ENCODE peak calls at places on chromosomes 6 and 20, in seven cellular contexts. C, J, Z, H, A, L and N are unnamed samples.

GRCh38 chr6:52820198-52820597 is 16.6 kb upstream of the GSTA1 start:
- DNase-seq in C (no peak), J (no peak), Z (no peak), H (peak), A (no peak), L (peak), N (no peak)

GRCh38 chr6:157150076-157150475 is 173.2 kb downstream of the TMEM242 start:
- DNase-seq in C (no peak), J (no peak), Z (no peak), H (peak), A (peak), L (no peak), N (peak)

GRCh38 chr6:118476554-118476953 is 71.5 kb upstream of the PLN start:
- DNase-seq in C (no peak), J (no peak), Z (no peak), H (no peak), A (no peak), L (no peak), N (no peak)

GRCh38 chr20:59645316-59645715 is 41.0 kb downstream of the PHACTR3 start:
- DNase-seq in C (no peak), J (no peak), Z (no peak), H (no peak), A (no peak), L (no peak), N (no peak)

GRCh38 chr20:63698739-63699465 is 2.5 kb downstream of the TNFRSF6B start:
- DNase-seq in C (no peak), J (no peak), Z (no peak), H (peak), A (peak), L (peak), N (peak)

GRCh38 chr20:60050193-60050960 is 92.2 kb downstream of the CDH26 start:
- DNase-seq in C (no peak), J (peak), Z (no peak), H (no peak), A (no peak), L (no peak), N (no peak)

GRCh38 chr20:52410746-52411317 is 219.3 kb upstream of the ZFP64 start:
- DNase-seq in C (no peak), J (no peak), Z (no peak), H (no peak), A (no peak), L (no peak), N (no peak)

GRCh38 chr6:2971420-2972218 is at the start of gene SERPINB6:
- DNase-seq in C (peak), J (no peak), Z (peak), H (peak), A (no peak), L (peak), N (no peak)

GRCh38 chr20:50250748-50251382 is 60.2 kb downstream of the CEBPB start:
- DNase-seq in C (no peak), J (no peak), Z (no peak), H (no peak), A (no peak), L (no peak), N (no peak)

GRCh38 chr20:19661717-19662637 is 96.1 kb upstream of the RIN2 start:
- DNase-seq in C (peak), J (peak), Z (peak), H (peak), A (peak), L (peak), N (peak)

GRCh38 chr6:26550250-26550993 is 12.3 kb downstream of the HMGN4 start:
- DNase-seq in C (no peak), J (peak), Z (peak), H (peak), A (no peak), L (peak), N (no peak)

GRCh38 chr6:32200711-32201475 is 8.4 kb upstream of the GPSM3 start:
- DNase-seq in C (no peak), J (no peak), Z (no peak), H (no peak), A (no peak), L (no peak), N (no peak)

GRCh38 chr6:158686791-158687381 is 37.0 kb downstream of the SYTL3 start:
- DNase-seq in C (no peak), J (no peak), Z (peak), H (no peak), A (no peak), L (no peak), N (no peak)

GRCh38 chr6:16600026-16600425 is 161.2 kb downstream of the ATXN1 start:
- DNase-seq in C (no peak), J (no peak), Z (no peak), H (no peak), A (no peak), L (no peak), N (no peak)

GRCh38 chr6:121526282-121526681 is 90.8 kb downstream of the GJA1 start:
- DNase-seq in C (no peak), J (no peak), Z (no peak), H (no peak), A (no peak), L (no peak), N (no peak)

GRCh38 chr6:35185971-35186370 is 27.8 kb upstream of the SCUBE3 start:
- DNase-seq in C (no peak), J (no peak), Z (no peak), H (no peak), A (no peak), L (no peak), N (no peak)

GRCh38 chr6:118280210-118280609 is 267.9 kb upstream of the PLN start:
- DNase-seq in C (no peak), J (no peak), Z (no peak), H (no peak), A (no peak), L (peak), N (peak)

GRCh38 chr6:68634503-68635411 is at the start of gene ADGRB3:
- DNase-seq in C (no peak), J (no peak), Z (peak), H (peak), A (no peak), L (peak), N (peak)

GRCh38 chr6:36616888-36617521 is 22.8 kb downstream of the SRSF3 start:
- DNase-seq in C (no peak), J (no peak), Z (no peak), H (peak), A (no peak), L (peak), N (peak)

GRCh38 chr20:49381558-49382493 is 100.6 kb downstream of the KCNB1 start:
- DNase-seq in C (no peak), J (no peak), Z (peak), H (peak), A (no peak), L (peak), N (peak)

GRCh38 chr6:152295346-152295745 is 341.8 kb downstream of the SYNE1 start:
- DNase-seq in C (no peak), J (no peak), Z (no peak), H (peak), A (peak), L (peak), N (peak)

GRCh38 chr6:4670824-4671409 is 105.3 kb upstream of the CDYL start:
- DNase-seq in C (no peak), J (no peak), Z (no peak), H (no peak), A (no peak), L (no peak), N (no peak)

GRCh38 chr6:67615796-67616195 is 1019.3 kb upstream of the ADGRB3 start:
- DNase-seq in C (no peak), J (no peak), Z (no peak), H (peak), A (no peak), L (peak), N (no peak)

GRCh38 chr20:2874456-2874855 is 1.2 kb downstream of the PTPRA start:
- DNase-seq in C (no peak), J (no peak), Z (no peak), H (peak), A (no peak), L (peak), N (no peak)

GRCh38 chr6:89378628-89379027 is 26.1 kb upstream of the UBE2J1 start:
- DNase-seq in C (no peak), J (no peak), Z (no peak), H (no peak), A (no peak), L (no peak), N (no peak)

GRCh38 chr6:52352239-52353008 is 9.5 kb upstream of the PAQR8 start:
- DNase-seq in C (no peak), J (no peak), Z (no peak), H (peak), A (peak), L (peak), N (peak)

GRCh38 chr6:351867-352289 is 39.7 kb upstream of the IRF4 start:
- DNase-seq in C (no peak), J (no peak), Z (no peak), H (no peak), A (no peak), L (no peak), N (no peak)

GRCh38 chr20:25668446-25668845 is 28.2 kb downstream of the ZNF337 start:
- DNase-seq in C (no peak), J (no peak), Z (no peak), H (no peak), A (no peak), L (no peak), N (no peak)

GRCh38 chr20:25675161-25675560 is 21.5 kb downstream of the ZNF337 start:
- DNase-seq in C (no peak), J (no peak), Z (no peak), H (no peak), A (no peak), L (peak), N (no peak)

GRCh38 chr20:25672659-25673058 is 24.0 kb downstream of the ZNF337 start:
- DNase-seq in C (no peak), J (no peak), Z (no peak), H (no peak), A (no peak), L (no peak), N (no peak)

DNA sequence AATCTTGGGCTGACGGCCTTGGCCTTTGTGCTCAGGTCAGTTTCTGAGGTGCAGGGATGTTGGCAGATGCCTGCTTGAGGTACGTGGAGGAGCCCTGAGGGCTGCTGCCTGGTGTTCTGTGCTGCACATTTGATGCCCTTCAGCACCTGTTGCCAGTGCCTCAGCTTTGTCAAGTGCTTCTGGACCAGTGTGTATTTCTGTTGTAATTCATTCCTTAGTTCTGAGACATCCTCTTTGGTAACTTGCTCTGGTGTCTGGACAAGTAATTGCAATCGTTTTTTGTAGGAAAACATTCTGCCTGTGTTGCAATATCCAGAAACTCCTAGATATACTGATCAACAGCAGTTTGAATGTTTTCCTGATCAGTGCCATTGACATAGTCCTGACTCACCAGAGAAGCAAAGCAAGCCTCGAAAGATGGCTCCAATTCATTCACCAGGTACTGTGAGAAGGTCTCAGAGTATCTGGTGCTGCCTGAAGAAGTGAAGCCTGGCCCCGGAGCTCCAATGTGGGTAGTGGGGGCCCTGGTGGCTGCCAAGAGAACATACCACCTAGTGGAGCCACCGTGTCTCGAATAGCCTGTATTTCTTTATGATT is 26.7 kb downstream of the ZNF337 start:
- DNase-seq in C (no peak), J (no peak), Z (no peak), H (peak), A (peak), L (peak), N (no peak)
- TF ChIP-seq CTCF in C (no peak), J (peak), Z (no peak), H (peak), A (peak), L (peak), N (no peak)

GRCh38 chr6:79250559-79250958 is 16.1 kb upstream of the HMGN3 start:
- DNase-seq in C (no peak), J (no peak), Z (no peak), H (no peak), A (no peak), L (no peak), N (no peak)
- TF ChIP-seq CTCF in C (no peak), J (no peak), Z (no peak), H (no peak), A (no peak), L (no peak), N (no peak)

DNA sequence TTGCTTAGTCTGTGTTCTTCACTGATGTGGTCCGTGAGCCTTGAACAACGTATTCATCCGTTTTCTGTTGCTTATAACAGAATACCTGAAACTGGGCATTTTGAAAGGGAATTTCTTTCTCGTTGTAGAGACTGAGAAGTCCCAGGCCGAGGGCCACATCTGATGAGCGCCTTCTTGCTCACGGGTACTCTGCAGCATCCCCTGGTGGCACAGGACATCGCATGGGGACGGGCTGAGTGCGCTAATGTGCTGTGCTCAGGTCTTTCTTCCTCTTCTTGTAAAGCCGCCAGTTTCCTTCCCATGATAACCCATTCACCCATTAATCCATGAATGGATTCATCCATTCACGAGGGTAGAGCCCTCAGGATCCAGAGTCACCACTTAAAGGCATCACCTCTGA is 161.0 kb downstream of the NFATC2 start:
- DNase-seq in C (no peak), J (no peak), Z (no peak), H (no peak), A (no peak), L (no peak), N (no peak)
- TF ChIP-seq CTCF in C (no peak), J (peak), Z (no peak), H (no peak), A (no peak), L (no peak), N (no peak)

GRCh38 chr20:34302312-34302722 is 838 bp downstream of the AHCY start:
- DNase-seq in C (no peak), J (no peak), Z (no peak), H (peak), A (no peak), L (peak), N (no peak)
- TF ChIP-seq CTCF in C (no peak), J (peak), Z (no peak), H (peak), A (peak), L (no peak), N (peak)